ENCODE peak calls at places on chromosomes 3 and 15, in five cellular contexts. One of them, this sample, is unnamed.
A peak's percentile ranks its signal among the peaks of the same experiment; 100 is the strongest.

GRCh38 chr15:85340852-85341251 is 39.6 kb upstream of the AKAP13 start:
- DNase-seq in mammary epithelial cell: no peak
- DNase-seq in HCT116: no peak
- DNase-seq in astrocyte: no peak
- DNase-seq in HepG2: no peak
- DNase-seq in this sample: no peak

GRCh38 chr15:47961401-47962090 is 159.2 kb upstream of the SLC24A5 start:
- DNase-seq in mammary epithelial cell: no peak
- DNase-seq in astrocyte: no peak
- DNase-seq in HepG2: no peak
- DNase-seq in HCT116: no peak
- DNase-seq in this sample: no peak

GRCh38 chr15:91950631-91951384 is 97.3 kb downstream of the SLCO3A1 start:
- DNase-seq in mammary epithelial cell: peak; percentile 88
- DNase-seq in HepG2: no peak
- DNase-seq in astrocyte: peak; percentile 39
- DNase-seq in HCT116: no peak
- DNase-seq in this sample: no peak

GRCh38 chr15:74804935-74805334 is 7.7 kb upstream of the LMAN1L start:
- DNase-seq in HepG2: no peak
- DNase-seq in mammary epithelial cell: no peak
- DNase-seq in astrocyte: no peak
- DNase-seq in HCT116: no peak
- DNase-seq in this sample: no peak

GRCh38 chr3:97885931-97886824 is 64.4 kb downstream of the CRYBG3 start:
- DNase-seq in HCT116: no peak
- DNase-seq in astrocyte: no peak
- DNase-seq in mammary epithelial cell: no peak
- DNase-seq in HepG2: no peak
- DNase-seq in this sample: no peak

GRCh38 chr3:72375237-72376154 is 472.7 kb downstream of the SHQ1 start:
- DNase-seq in HepG2: no peak
- DNase-seq in mammary epithelial cell: no peak
- DNase-seq in astrocyte: no peak
- DNase-seq in HCT116: no peak
- DNase-seq in this sample: peak; percentile 31

GRCh38 chr3:172355836-172356235 is 92.4 kb downstream of the GHSR start:
- DNase-seq in astrocyte: peak; percentile 89
- DNase-seq in mammary epithelial cell: peak; percentile 74
- DNase-seq in HCT116: peak; percentile 27
- DNase-seq in HepG2: no peak
- DNase-seq in this sample: no peak

GRCh38 chr3:196962108-196962929 is 6.3 kb downstream of the PIGZ start:
- DNase-seq in HepG2: peak; percentile 91
- DNase-seq in mammary epithelial cell: no peak
- DNase-seq in HCT116: no peak
- DNase-seq in astrocyte: no peak
- DNase-seq in this sample: no peak

GRCh38 chr15:92079047-92079446 is 225.5 kb downstream of the SLCO3A1 start:
- DNase-seq in astrocyte: no peak
- DNase-seq in HepG2: peak; percentile 15
- DNase-seq in HCT116: peak; percentile 35
- DNase-seq in mammary epithelial cell: no peak
- DNase-seq in this sample: peak; percentile 76

GRCh38 chr3:179750720-179751328 is 98.0 kb downstream of the USP13 start:
- DNase-seq in mammary epithelial cell: no peak
- DNase-seq in astrocyte: peak; percentile 8
- DNase-seq in HepG2: peak; percentile 17
- DNase-seq in HCT116: no peak
- DNase-seq in this sample: peak; percentile 59

GRCh38 chr15:65209701-65210643 is 1.3 kb downstream of the CILP start:
- DNase-seq in HCT116: no peak
- DNase-seq in HepG2: no peak
- DNase-seq in astrocyte: no peak
- DNase-seq in mammary epithelial cell: no peak
- DNase-seq in this sample: no peak

GRCh38 chr3:113695426-113695817 is 1.0 kb downstream of the USF3 start:
- DNase-seq in astrocyte: peak; percentile 3
- DNase-seq in HCT116: no peak
- DNase-seq in HepG2: peak; percentile 44
- DNase-seq in mammary epithelial cell: no peak
- DNase-seq in this sample: no peak

GRCh38 chr3:15726881-15727280 is 70.9 kb downstream of the ANKRD28 start:
- DNase-seq in HepG2: no peak
- DNase-seq in astrocyte: no peak
- DNase-seq in mammary epithelial cell: no peak
- DNase-seq in HCT116: no peak
- DNase-seq in this sample: no peak

GRCh38 chr3:172520332-172520831 is 2.8 kb downstream of the TNFSF10 start:
- DNase-seq in mammary epithelial cell: peak; percentile 91
- DNase-seq in astrocyte: peak; percentile 99
- DNase-seq in HepG2: no peak
- DNase-seq in HCT116: no peak
- DNase-seq in this sample: no peak

GRCh38 chr3:129908417-129908816 is 14.9 kb upstream of the TMCC1 start:
- DNase-seq in HCT116: no peak
- DNase-seq in mammary epithelial cell: no peak
- DNase-seq in astrocyte: peak; percentile 15
- DNase-seq in HepG2: peak; percentile 67
- DNase-seq in this sample: no peak

GRCh38 chr15:32723171-32723948 is 5.6 kb downstream of the GREM1 start:
- DNase-seq in mammary epithelial cell: no peak
- DNase-seq in HCT116: no peak
- DNase-seq in astrocyte: no peak
- DNase-seq in HepG2: no peak
- DNase-seq in this sample: no peak

GRCh38 chr3:179898024-179898423 is 138.7 kb downstream of the PEX5L start:
- DNase-seq in HepG2: peak; percentile 23
- DNase-seq in HCT116: peak; percentile 66
- DNase-seq in astrocyte: peak; percentile 42
- DNase-seq in mammary epithelial cell: peak; percentile 42
- DNase-seq in this sample: peak; percentile 98

GRCh38 chr3:123383101-123384053 is 65.5 kb downstream of the ADCY5 start:
- DNase-seq in mammary epithelial cell: no peak
- DNase-seq in HCT116: no peak
- DNase-seq in astrocyte: peak; percentile 82
- DNase-seq in HepG2: no peak
- DNase-seq in this sample: peak; percentile 77

GRCh38 chr15:90001062-90001682 is at the start of gene ZNF710:
- DNase-seq in HepG2: no peak
- DNase-seq in mammary epithelial cell: peak; percentile 56
- DNase-seq in HCT116: no peak
- DNase-seq in astrocyte: peak; percentile 67
- DNase-seq in this sample: peak; percentile 88

GRCh38 chr15:90003736-90004135 is 2.6 kb downstream of the ZNF710 start:
- DNase-seq in HCT116: no peak
- DNase-seq in astrocyte: no peak
- DNase-seq in HepG2: no peak
- DNase-seq in mammary epithelial cell: no peak
- DNase-seq in this sample: no peak

GRCh38 chr15:90004252-90004651 is 3.1 kb downstream of the ZNF710 start:
- DNase-seq in HCT116: no peak
- DNase-seq in HepG2: no peak
- DNase-seq in mammary epithelial cell: no peak
- DNase-seq in astrocyte: no peak
- DNase-seq in this sample: no peak

GRCh38 chr15:90001683-90002427 is 731 bp downstream of the ZNF710 start:
- DNase-seq in astrocyte: peak; percentile 51
- DNase-seq in HCT116: no peak
- DNase-seq in mammary epithelial cell: peak; percentile 59
- DNase-seq in HepG2: peak; percentile 29
- DNase-seq in this sample: peak; percentile 83

DNA sequence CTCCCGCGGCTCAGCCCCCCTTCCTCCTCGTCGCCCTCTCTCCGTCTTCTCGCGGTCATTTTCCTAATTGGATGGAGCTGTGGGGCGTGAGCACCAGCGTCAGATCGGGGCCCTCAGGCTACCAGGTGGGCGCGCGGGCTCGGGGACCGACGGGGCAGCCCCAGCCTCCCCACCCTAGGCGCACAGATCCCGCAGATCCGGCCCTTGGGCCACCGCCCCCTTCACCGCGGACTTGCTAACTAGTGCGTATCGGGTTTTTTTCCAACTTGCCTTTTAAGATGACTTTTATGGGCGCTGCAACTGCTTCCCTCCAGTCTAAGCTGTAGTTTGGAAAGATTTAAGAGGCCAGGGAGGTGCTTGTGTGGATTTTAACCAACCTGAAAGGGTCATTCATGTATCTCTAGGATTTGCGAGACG is 1.3 kb downstream of the ZNF710 start:
- DNase-seq in HCT116: no peak
- DNase-seq in HepG2: no peak
- DNase-seq in astrocyte: peak; percentile 29
- DNase-seq in mammary epithelial cell: peak; percentile 56
- DNase-seq in this sample: peak; percentile 60
- H3K4me1 ChIP-seq in HCT116: peaks cover 83% of the 10 kb centered on the region
- H3K4me1 ChIP-seq in HepG2: peaks cover 81% of the 10 kb centered on the region
- H3K4me1 ChIP-seq in astrocyte: peaks cover 43% of the 10 kb centered on the region
- H3K4me1 ChIP-seq in mammary epithelial cell: peaks cover 69% of the 10 kb centered on the region
- H3K4me1 ChIP-seq in this sample: peaks cover 49% of the 10 kb centered on the region

DNA sequence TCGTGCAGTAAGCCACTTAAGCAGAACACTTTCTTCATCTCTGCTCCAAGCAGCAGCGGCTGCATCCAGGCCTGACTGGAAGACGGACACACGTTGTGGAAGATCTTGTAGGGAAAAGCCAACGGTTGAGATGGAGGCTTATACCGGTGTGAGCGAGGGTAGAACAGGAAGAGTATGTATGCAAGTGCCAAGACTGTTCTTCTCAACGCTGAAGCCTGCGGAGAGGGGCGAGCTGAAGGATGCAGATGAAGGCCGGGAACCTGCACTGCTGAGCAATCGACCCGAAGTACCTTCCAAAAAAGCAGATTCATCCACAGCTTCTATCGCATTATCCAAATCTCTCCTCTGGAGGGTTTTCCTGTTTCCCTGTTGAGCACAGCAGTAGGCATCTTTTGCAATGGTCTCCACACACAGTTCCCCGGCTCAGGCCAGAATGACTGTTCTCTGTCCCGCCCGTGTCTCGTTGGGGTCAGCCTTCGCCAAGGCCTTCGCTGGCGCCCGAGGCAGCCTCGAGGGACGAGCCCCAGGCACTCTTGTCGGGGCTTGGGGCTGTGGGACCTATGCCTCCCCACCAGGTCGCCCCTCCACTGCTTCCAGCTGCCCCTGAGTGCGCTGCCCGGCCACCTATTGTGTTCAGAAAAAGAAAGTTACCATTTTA is 22.2 kb upstream of the DYNC1LI1 start:
- DNase-seq in HCT116: no peak
- DNase-seq in mammary epithelial cell: no peak
- DNase-seq in HepG2: no peak
- DNase-seq in astrocyte: no peak
- DNase-seq in this sample: peak; percentile 33
- TF ChIP-seq EZH2 in HCT116: no peak
- TF ChIP-seq EZH2 in mammary epithelial cell: no peak
- TF ChIP-seq EZH2 in HepG2: no peak
- TF ChIP-seq EZH2 in astrocyte: no peak
- TF ChIP-seq EZH2 in this sample: no peak

GRCh38 chr3:125051205-125051604 is 4.6 kb downstream of the HEG1 start:
- DNase-seq in HCT116: no peak
- DNase-seq in HepG2: no peak
- DNase-seq in astrocyte: no peak
- DNase-seq in mammary epithelial cell: no peak
- DNase-seq in this sample: no peak

GRCh38 chr3:125050486-125051172 is 5.2 kb downstream of the HEG1 start:
- DNase-seq in HCT116: no peak
- DNase-seq in astrocyte: no peak
- DNase-seq in HepG2: no peak
- DNase-seq in mammary epithelial cell: no peak
- DNase-seq in this sample: peak; percentile 41

GRCh38 chr3:125053304-125053699 is 2.5 kb downstream of the HEG1 start:
- DNase-seq in HCT116: no peak
- DNase-seq in mammary epithelial cell: no peak
- DNase-seq in HepG2: no peak
- DNase-seq in astrocyte: no peak
- DNase-seq in this sample: no peak

GRCh38 chr3:125052671-125053303 is 3.0 kb downstream of the HEG1 start:
- DNase-seq in HCT116: no peak
- DNase-seq in HepG2: peak; percentile 77
- DNase-seq in mammary epithelial cell: peak; percentile 40
- DNase-seq in astrocyte: peak; percentile 92
- DNase-seq in this sample: peak; percentile 35

DNA sequence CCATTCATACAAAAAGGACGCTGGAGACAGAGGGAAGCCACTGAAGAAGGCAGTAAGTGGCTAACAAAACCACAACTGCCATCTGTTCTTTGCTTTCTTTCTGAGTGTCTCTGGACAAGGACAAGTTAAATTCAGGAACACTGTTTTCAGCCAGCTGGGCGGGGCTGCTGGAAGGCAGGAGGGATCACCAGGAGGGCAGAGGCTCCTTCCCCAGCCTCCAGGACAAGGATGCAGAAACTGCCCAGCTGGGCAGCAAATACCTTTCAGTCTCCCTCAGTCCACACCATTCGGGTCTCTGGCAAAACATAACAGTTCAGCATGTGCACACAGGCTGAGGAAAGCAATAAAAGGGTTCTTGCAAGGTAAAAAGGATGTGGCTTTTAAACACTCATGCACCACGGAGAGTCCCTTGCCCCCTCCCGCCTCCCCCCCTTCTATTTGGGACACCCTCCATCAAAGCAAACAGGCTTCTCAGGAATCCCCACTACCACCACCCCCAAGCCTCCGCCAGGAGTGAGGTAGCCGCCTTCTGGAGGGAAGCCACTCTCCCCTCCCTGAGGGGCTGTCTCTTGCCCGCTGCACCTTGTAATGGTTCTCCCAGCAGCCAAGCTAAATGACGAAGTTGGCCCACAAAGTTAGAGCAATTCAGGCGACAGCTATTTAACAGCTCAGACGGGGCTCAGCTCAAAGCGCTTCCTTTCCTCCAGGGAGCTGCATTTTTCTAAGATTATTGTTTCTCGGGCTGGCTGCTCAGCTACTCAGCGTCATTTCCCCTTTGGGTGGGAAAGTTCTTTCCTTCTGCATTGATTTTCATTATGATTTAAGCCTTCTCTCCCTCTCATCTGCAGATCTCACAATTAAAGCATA is 3.8 kb downstream of the HEG1 start:
- DNase-seq in mammary epithelial cell: peak; percentile 67
- DNase-seq in HCT116: no peak
- DNase-seq in HepG2: no peak
- DNase-seq in astrocyte: peak; percentile 93
- DNase-seq in this sample: peak; percentile 68
- H2AFZ ChIP-seq in mammary epithelial cell: peak overlapping the region; percentile 37
- H2AFZ ChIP-seq in HCT116: no peak overlapping the region
- H2AFZ ChIP-seq in HepG2: no peak overlapping the region
- H2AFZ ChIP-seq in astrocyte: no peak overlapping the region
- H2AFZ ChIP-seq in this sample: no peak overlapping the region

GRCh38 chr15:42581272-42581730 is 5.9 kb downstream of the STARD9 start:
- DNase-seq in HCT116: no peak
- DNase-seq in HepG2: peak; percentile 62
- DNase-seq in astrocyte: peak; percentile 57
- DNase-seq in mammary epithelial cell: peak; percentile 63
- DNase-seq in this sample: peak; percentile 95

GRCh38 chr15:42584031-42584765 is 8.8 kb downstream of the STARD9 start:
- DNase-seq in mammary epithelial cell: no peak
- DNase-seq in astrocyte: peak; percentile 47
- DNase-seq in HepG2: peak; percentile 32
- DNase-seq in HCT116: no peak
- DNase-seq in this sample: peak; percentile 75

GRCh38 chr15:42577514-42578031 is 2.2 kb downstream of the STARD9 start:
- DNase-seq in mammary epithelial cell: no peak
- DNase-seq in astrocyte: peak; percentile 91
- DNase-seq in HCT116: no peak
- DNase-seq in HepG2: no peak
- DNase-seq in this sample: no peak

GRCh38 chr15:42578984-42579537 is 3.7 kb downstream of the STARD9 start:
- DNase-seq in mammary epithelial cell: no peak
- DNase-seq in HCT116: no peak
- DNase-seq in HepG2: no peak
- DNase-seq in astrocyte: no peak
- DNase-seq in this sample: no peak

GRCh38 chr15:42582569-42583235 is 7.3 kb downstream of the STARD9 start:
- DNase-seq in HepG2: no peak
- DNase-seq in mammary epithelial cell: no peak
- DNase-seq in astrocyte: no peak
- DNase-seq in HCT116: no peak
- DNase-seq in this sample: no peak
- H3K4me1 ChIP-seq in HepG2: peaks cover 42% of the 10 kb centered on the region
- H3K4me1 ChIP-seq in mammary epithelial cell: peaks cover 10% of the 10 kb centered on the region
- H3K4me1 ChIP-seq in astrocyte: peaks cover 17% of the 10 kb centered on the region
- H3K4me1 ChIP-seq in HCT116: peaks cover 14% of the 10 kb centered on the region
- H3K4me1 ChIP-seq in this sample: peaks cover 27% of the 10 kb centered on the region

This sample was measured in GM23338.